ENCODE peak calls at places on chromosomes 5 and 9, in four cellular contexts. One of them, this sample, is unnamed.

GRCh38 chr9:126109575-126109974 is 217.1 kb upstream of the MVB12B start:
- DNase-seq in HCT116: no peak
- DNase-seq in K562: no peak
- DNase-seq in H1: no peak
- DNase-seq in this sample: no peak

GRCh38 chr5:96083361-96083881 is 121.8 kb upstream of the ELL2 start:
- DNase-seq in HCT116: no peak
- DNase-seq in K562: no peak
- DNase-seq in H1: no peak
- DNase-seq in this sample: no peak

GRCh38 chr9:131654857-131655577 is 84.9 kb downstream of the RAPGEF1 start:
- DNase-seq in HCT116: no peak
- DNase-seq in K562: no peak
- DNase-seq in H1: no peak
- DNase-seq in this sample: no peak

GRCh38 chr5:125525356-125525755 is 778.9 kb upstream of the ZNF608 start:
- DNase-seq in HCT116: no peak
- DNase-seq in K562: no peak
- DNase-seq in H1: no peak
- DNase-seq in this sample: no peak

GRCh38 chr5:120934003-120934402 is 469.9 kb downstream of the PRR16 start:
- DNase-seq in HCT116: no peak
- DNase-seq in K562: no peak
- DNase-seq in H1: no peak
- DNase-seq in this sample: no peak

GRCh38 chr9:4146293-4146692 is 153.6 kb downstream of the GLIS3 start:
- DNase-seq in HCT116: no peak
- DNase-seq in K562: no peak
- DNase-seq in H1: no peak
- DNase-seq in this sample: no peak

GRCh38 chr9:71911908-71912325 is 478 bp downstream of the C9orf85 start:
- DNase-seq in HCT116: no peak
- DNase-seq in K562: peak; percentile 9
- DNase-seq in H1: no peak
- DNase-seq in this sample: no peak

GRCh38 chr9:87868175-87868574 is 14.5 kb upstream of the SPATA31E1 start:
- DNase-seq in HCT116: no peak
- DNase-seq in K562: no peak
- DNase-seq in H1: no peak
- DNase-seq in this sample: no peak

GRCh38 chr9:126615251-126615790 is 1.6 kb downstream of the LMX1B start:
- DNase-seq in HCT116: no peak
- DNase-seq in K562: no peak
- DNase-seq in H1: peak; percentile 75
- DNase-seq in this sample: peak; percentile 95

GRCh38 chr9:71485306-71485705 is 283.0 kb downstream of the CEMIP2 start:
- DNase-seq in HCT116: no peak
- DNase-seq in K562: no peak
- DNase-seq in H1: no peak
- DNase-seq in this sample: no peak

GRCh38 chr9:81393985-81394811 is 295.1 kb downstream of the TLE1 start:
- DNase-seq in HCT116: no peak
- DNase-seq in K562: no peak
- DNase-seq in H1: no peak
- DNase-seq in this sample: no peak

GRCh38 chr5:180043381-180043780 is 28.2 kb downstream of the RNF130 start:
- DNase-seq in HCT116: no peak
- DNase-seq in K562: no peak
- DNase-seq in H1: no peak
- DNase-seq in this sample: no peak

GRCh38 chr5:11483630-11484029 is 420.6 kb downstream of the CTNND2 start:
- DNase-seq in HCT116: no peak
- DNase-seq in K562: no peak
- DNase-seq in H1: no peak
- DNase-seq in this sample: no peak

GRCh38 chr9:111910428-111910827 is 13.8 kb downstream of the UGCG start:
- DNase-seq in HCT116: no peak
- DNase-seq in K562: no peak
- DNase-seq in H1: no peak
- DNase-seq in this sample: no peak

GRCh38 chr9:138097501-138097991 is 220.0 kb downstream of the CACNA1B start:
- DNase-seq in HCT116: no peak
- DNase-seq in K562: no peak
- DNase-seq in H1: no peak
- DNase-seq in this sample: no peak

GRCh38 chr5:73172893-73173292 is at the start of gene TMEM174:
- DNase-seq in HCT116: no peak
- DNase-seq in K562: no peak
- DNase-seq in H1: no peak
- DNase-seq in this sample: no peak

GRCh38 chr9:96448546-96449170 is 1.3 kb upstream of the HABP4 start:
- DNase-seq in HCT116: no peak
- DNase-seq in K562: no peak
- DNase-seq in H1: no peak
- DNase-seq in this sample: no peak

GRCh38 chr9:84206801-84207200 is 133.8 kb downstream of the SLC28A3 start:
- DNase-seq in HCT116: no peak
- DNase-seq in K562: no peak
- DNase-seq in H1: no peak
- DNase-seq in this sample: no peak

GRCh38 chr9:114503009-114503408 is 2.3 kb downstream of the WHRN start:
- DNase-seq in HCT116: no peak
- DNase-seq in K562: no peak
- DNase-seq in H1: no peak
- DNase-seq in this sample: no peak

GRCh38 chr9:36407122-36407723 is 7.2 kb upstream of the RNF38 start:
- DNase-seq in HCT116: peak; percentile 50
- DNase-seq in K562: peak; percentile 17
- DNase-seq in H1: peak; percentile 54
- DNase-seq in this sample: no peak

GRCh38 chr5:91194861-91195460 is 188.2 kb downstream of the ARRDC3 start:
- DNase-seq in HCT116: no peak
- DNase-seq in K562: no peak
- DNase-seq in H1: no peak
- DNase-seq in this sample: no peak

GRCh38 chr9:16180546-16180945 is 627.7 kb downstream of the CCDC171 start:
- DNase-seq in HCT116: no peak
- DNase-seq in K562: no peak
- DNase-seq in H1: no peak
- DNase-seq in this sample: no peak

GRCh38 chr5:148248894-148249293 is 10.6 kb downstream of the MARCOL start:
- DNase-seq in HCT116: no peak
- DNase-seq in K562: no peak
- DNase-seq in H1: no peak
- DNase-seq in this sample: no peak

GRCh38 chr5:176543428-176544182 is 5.5 kb upstream of the CDHR2 start:
- DNase-seq in HCT116: no peak
- DNase-seq in K562: peak; percentile 77
- DNase-seq in H1: peak; percentile 85
- DNase-seq in this sample: peak; percentile 84

GRCh38 chr5:150579462-150580400 is 60.7 kb upstream of the SYNPO start:
- DNase-seq in HCT116: no peak
- DNase-seq in K562: no peak
- DNase-seq in H1: no peak
- DNase-seq in this sample: no peak

GRCh38 chr5:34497031-34497808 is 158.9 kb upstream of the RAI14 start:
- DNase-seq in HCT116: no peak
- DNase-seq in K562: no peak
- DNase-seq in H1: no peak
- DNase-seq in this sample: no peak

GRCh38 chr9:90189306-90189705 is 453.3 kb downstream of the DIRAS2 start:
- DNase-seq in HCT116: no peak
- DNase-seq in K562: no peak
- DNase-seq in H1: no peak
- DNase-seq in this sample: no peak

GRCh38 chr5:135629164-135629563 is 50.4 kb upstream of the CXCL14 start:
- DNase-seq in HCT116: no peak
- DNase-seq in K562: no peak
- DNase-seq in H1: peak; percentile 45
- DNase-seq in this sample: no peak

GRCh38 chr5:83197326-83197725 is 120.0 kb downstream of the XRCC4 start:
- DNase-seq in HCT116: no peak
- DNase-seq in K562: no peak
- DNase-seq in H1: no peak
- DNase-seq in this sample: no peak

DNA sequence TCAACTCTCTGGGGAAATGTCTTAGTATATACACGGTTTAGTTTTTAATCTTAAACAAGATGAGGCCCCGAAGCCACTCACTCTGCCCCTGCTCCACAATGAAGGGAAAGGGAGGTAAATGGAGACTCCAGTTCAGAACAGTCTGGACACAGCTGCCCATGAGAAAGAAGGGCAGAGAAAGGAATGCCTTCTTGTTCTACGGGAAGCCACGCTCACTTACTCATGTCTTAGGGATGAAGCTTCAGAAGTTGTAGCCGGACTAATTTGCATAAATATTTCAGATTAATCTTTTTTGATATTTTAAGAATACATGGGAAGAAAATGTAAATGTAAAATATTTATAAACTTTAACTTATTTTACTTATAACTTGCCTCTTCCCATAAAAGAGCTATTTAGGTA is 94.0 kb downstream of the COL23A1 start:
- DNase-seq in HCT116: no peak
- DNase-seq in K562: no peak
- DNase-seq in H1: no peak
- DNase-seq in this sample: no peak
- TF ChIP-seq JUND in HCT116: no peak
- TF ChIP-seq JUND in K562: no peak
- TF ChIP-seq JUND in H1: no peak
- TF ChIP-seq JUND in this sample: no peak

DNA sequence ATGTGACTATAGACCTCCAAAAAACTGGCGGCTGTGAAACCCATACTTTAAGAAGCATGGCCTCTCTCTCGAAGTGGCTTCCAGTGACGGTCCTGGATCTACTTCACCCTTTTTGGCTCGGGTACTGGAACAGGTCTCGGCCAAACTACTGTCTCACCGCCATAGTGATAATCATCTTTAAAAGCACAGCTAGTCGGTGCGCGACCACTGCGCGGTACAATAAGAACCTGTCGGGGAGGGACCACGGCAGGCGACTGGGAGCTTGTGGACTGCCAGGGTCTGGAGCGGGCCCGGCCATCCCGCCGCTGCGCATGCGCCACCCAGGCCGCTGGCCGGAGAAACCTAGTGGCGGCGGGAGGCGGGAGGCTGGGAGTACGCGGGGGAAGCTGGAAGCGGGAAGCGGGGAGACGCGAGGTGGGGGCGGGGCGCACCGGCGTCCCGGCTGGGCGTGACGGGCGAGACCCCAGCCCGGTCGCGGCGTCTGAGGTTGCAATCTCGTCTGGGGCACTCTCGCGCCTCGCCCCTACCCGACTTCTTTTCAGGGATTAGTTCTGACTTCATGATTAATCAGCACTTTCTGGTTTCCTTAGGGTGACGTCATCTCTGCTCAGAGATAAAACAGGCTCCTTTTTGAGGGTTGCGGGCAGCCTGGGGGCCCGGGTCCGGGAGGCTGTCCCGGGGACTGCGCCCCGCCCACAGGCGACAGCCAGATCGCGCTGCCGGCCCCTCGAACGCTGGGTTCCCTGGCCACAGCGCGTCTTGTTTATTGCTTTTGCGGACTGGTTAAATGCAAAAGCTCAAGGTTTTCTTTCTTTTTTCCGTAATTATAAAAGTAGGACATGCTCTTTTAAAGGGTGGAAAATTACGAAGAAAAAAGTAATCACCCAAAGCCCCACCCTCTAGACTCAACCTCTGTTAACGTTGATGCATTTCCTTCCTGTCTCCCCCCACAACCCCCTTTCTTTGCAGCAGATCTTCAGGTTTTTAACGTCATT is 266.8 kb downstream of the CWC27 start:
- DNase-seq in HCT116: peak; percentile 69
- DNase-seq in K562: peak; percentile 97
- DNase-seq in H1: peak; percentile 93
- DNase-seq in this sample: peak; percentile 85
- TF ChIP-seq JUND in HCT116: peak; percentile 63
- TF ChIP-seq JUND in K562: peak; percentile 99
- TF ChIP-seq JUND in H1: peak; percentile 99
- TF ChIP-seq JUND in this sample: no peak

GRCh38 chr9:92617195-92617813 is 52.6 kb downstream of the IPPK start:
- DNase-seq in HCT116: no peak
- DNase-seq in K562: no peak
- DNase-seq in H1: no peak
- DNase-seq in this sample: no peak

GRCh38 chr9:92617951-92618510 is 51.9 kb downstream of the IPPK start:
- DNase-seq in HCT116: no peak
- DNase-seq in K562: no peak
- DNase-seq in H1: no peak
- DNase-seq in this sample: no peak

GRCh38 chr9:92614763-92615441 is 55.0 kb downstream of the IPPK start:
- DNase-seq in HCT116: no peak
- DNase-seq in K562: no peak
- DNase-seq in H1: no peak
- DNase-seq in this sample: no peak

GRCh38 chr9:92615790-92616189 is 54.1 kb downstream of the IPPK start:
- DNase-seq in HCT116: no peak
- DNase-seq in K562: no peak
- DNase-seq in H1: no peak
- DNase-seq in this sample: no peak

GRCh38 chr9:92616199-92617129 is 53.5 kb downstream of the IPPK start:
- DNase-seq in HCT116: no peak
- DNase-seq in K562: no peak
- DNase-seq in H1: no peak
- DNase-seq in this sample: no peak
- TF ChIP-seq JUND in HCT116: no peak
- TF ChIP-seq JUND in K562: no peak
- TF ChIP-seq JUND in H1: no peak
- TF ChIP-seq JUND in this sample: no peak

GRCh38 chr5:32379421-32379820 is 65.1 kb downstream of the ZFR start:
- DNase-seq in HCT116: no peak
- DNase-seq in K562: no peak
- DNase-seq in H1: no peak
- DNase-seq in this sample: no peak

GRCh38 chr5:32387176-32387575 is 57.4 kb downstream of the ZFR start:
- DNase-seq in HCT116: no peak
- DNase-seq in K562: no peak
- DNase-seq in H1: no peak
- DNase-seq in this sample: no peak

GRCh38 chr5:32388429-32389111 is 56.0 kb downstream of the ZFR start:
- DNase-seq in HCT116: no peak
- DNase-seq in K562: no peak
- DNase-seq in H1: no peak
- DNase-seq in this sample: no peak

GRCh38 chr5:32387841-32388240 is 56.7 kb downstream of the ZFR start:
- DNase-seq in HCT116: no peak
- DNase-seq in K562: no peak
- DNase-seq in H1: no peak
- DNase-seq in this sample: no peak

DNA sequence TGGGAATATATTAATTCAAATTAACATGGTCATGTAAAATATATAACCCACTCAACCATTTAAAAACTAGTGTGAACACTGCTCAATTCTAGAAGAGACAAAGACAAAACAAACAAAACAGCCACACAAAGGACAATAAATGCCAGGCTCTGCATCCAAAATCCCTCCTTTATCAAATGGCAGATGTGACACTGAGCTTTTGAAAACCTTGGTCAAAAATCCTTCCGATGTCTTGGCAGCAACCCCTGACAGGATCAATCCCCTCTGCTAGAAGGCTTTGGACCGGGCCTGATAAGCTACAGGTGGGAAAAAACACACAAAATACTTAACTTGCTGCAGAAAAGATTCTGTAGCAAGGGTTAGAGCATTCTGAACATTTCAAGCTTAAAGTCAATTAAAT is 61.5 kb downstream of the ZFR start:
- DNase-seq in HCT116: no peak
- DNase-seq in K562: no peak
- DNase-seq in H1: no peak
- DNase-seq in this sample: no peak
- TF ChIP-seq JUND in HCT116: no peak
- TF ChIP-seq JUND in K562: no peak
- TF ChIP-seq JUND in H1: no peak
- TF ChIP-seq JUND in this sample: no peak

This sample was measured in T47D.